ENCODE peak calls at places on chromosomes 2 and 18, in five cellular contexts. One of them, this sample, is unnamed.

GRCh38 chr2:242035858-242036652 is 166.5 kb downstream of the RTP5 start:
- DNase-seq in CD8-positive, alpha-beta T cell: no peak
- DNase-seq in colonic mucosa: no peak
- DNase-seq in MM.1S: no peak
- DNase-seq in endodermal cell: peak; percentile 41
- DNase-seq in this sample: no peak

GRCh38 chr2:147910990-147911473 is 66.2 kb downstream of the ACVR2A start:
- DNase-seq in CD8-positive, alpha-beta T cell: no peak
- DNase-seq in endodermal cell: peak; percentile 37
- DNase-seq in colonic mucosa: peak; percentile 26
- DNase-seq in MM.1S: peak; percentile 62
- DNase-seq in this sample: peak; percentile 8

GRCh38 chr2:73827018-73827417 is 1.7 kb upstream of the STAMBP start:
- DNase-seq in CD8-positive, alpha-beta T cell: no peak
- DNase-seq in colonic mucosa: no peak
- DNase-seq in endodermal cell: no peak
- DNase-seq in MM.1S: peak; percentile 44
- DNase-seq in this sample: no peak

GRCh38 chr2:197777823-197778407 is 7.2 kb downstream of the BOLL start:
- DNase-seq in MM.1S: peak; percentile 34
- DNase-seq in CD8-positive, alpha-beta T cell: no peak
- DNase-seq in colonic mucosa: no peak
- DNase-seq in endodermal cell: peak; percentile 46
- DNase-seq in this sample: peak; percentile 18

GRCh38 chr2:175147196-175147595 is 20.8 kb downstream of the ATF2 start:
- DNase-seq in MM.1S: no peak
- DNase-seq in colonic mucosa: no peak
- DNase-seq in CD8-positive, alpha-beta T cell: no peak
- DNase-seq in endodermal cell: no peak
- DNase-seq in this sample: no peak

GRCh38 chr2:240427729-240428128 is 7.7 kb upstream of the GPC1 start:
- DNase-seq in MM.1S: peak; percentile 61
- DNase-seq in colonic mucosa: no peak
- DNase-seq in CD8-positive, alpha-beta T cell: no peak
- DNase-seq in endodermal cell: no peak
- DNase-seq in this sample: no peak

GRCh38 chr2:147760984-147761383 is 83.8 kb upstream of the ACVR2A start:
- DNase-seq in CD8-positive, alpha-beta T cell: no peak
- DNase-seq in MM.1S: no peak
- DNase-seq in endodermal cell: no peak
- DNase-seq in colonic mucosa: no peak
- DNase-seq in this sample: no peak

GRCh38 chr18:66757946-66758345 is 154.1 kb upstream of the CDH19 start:
- DNase-seq in CD8-positive, alpha-beta T cell: no peak
- DNase-seq in colonic mucosa: no peak
- DNase-seq in endodermal cell: no peak
- DNase-seq in MM.1S: no peak
- DNase-seq in this sample: no peak

GRCh38 chr2:189601043-189601442 is 20.5 kb upstream of the SLC40A1 start:
- DNase-seq in CD8-positive, alpha-beta T cell: no peak
- DNase-seq in endodermal cell: no peak
- DNase-seq in MM.1S: no peak
- DNase-seq in colonic mucosa: no peak
- DNase-seq in this sample: no peak

GRCh38 chr2:149122521-149122920 is 84.0 kb downstream of the LYPD6B start:
- DNase-seq in CD8-positive, alpha-beta T cell: no peak
- DNase-seq in colonic mucosa: no peak
- DNase-seq in endodermal cell: no peak
- DNase-seq in MM.1S: no peak
- DNase-seq in this sample: no peak
- H3K27me3 ChIP-seq in CD8-positive, alpha-beta T cell: no peaks in the 10 kb centered on the region
- H3K27me3 ChIP-seq in colonic mucosa: no peaks in the 10 kb centered on the region
- H3K27me3 ChIP-seq in endodermal cell: peaks cover 86% of the 10 kb centered on the region
- H3K27me3 ChIP-seq in MM.1S: no peaks in the 10 kb centered on the region
- H3K27me3 ChIP-seq in this sample: no peaks in the 10 kb centered on the region

GRCh38 chr2:17876590-17876989 is 1.9 kb upstream of the KCNS3 start:
- DNase-seq in endodermal cell: no peak
- DNase-seq in colonic mucosa: no peak
- DNase-seq in CD8-positive, alpha-beta T cell: no peak
- DNase-seq in MM.1S: no peak
- DNase-seq in this sample: no peak
- H3K27me3 ChIP-seq in endodermal cell: peaks cover 72% of the 10 kb centered on the region
- H3K27me3 ChIP-seq in colonic mucosa: peaks cover 11% of the 10 kb centered on the region
- H3K27me3 ChIP-seq in CD8-positive, alpha-beta T cell: peaks cover 10% of the 10 kb centered on the region
- H3K27me3 ChIP-seq in MM.1S: peaks cover 12% of the 10 kb centered on the region
- H3K27me3 ChIP-seq in this sample: peaks cover 2% of the 10 kb centered on the region

GRCh38 chr18:79788096-79789085 is 9.3 kb upstream of the KCNG2 start:
- DNase-seq in endodermal cell: peak; percentile 81
- DNase-seq in CD8-positive, alpha-beta T cell: no peak
- DNase-seq in colonic mucosa: no peak
- DNase-seq in MM.1S: no peak
- DNase-seq in this sample: no peak

GRCh38 chr18:79789091-79789891 is 8.4 kb upstream of the KCNG2 start:
- DNase-seq in colonic mucosa: no peak
- DNase-seq in CD8-positive, alpha-beta T cell: no peak
- DNase-seq in MM.1S: no peak
- DNase-seq in endodermal cell: no peak
- DNase-seq in this sample: no peak

GRCh38 chr18:79786781-79787526 is 10.8 kb upstream of the KCNG2 start:
- DNase-seq in colonic mucosa: no peak
- DNase-seq in CD8-positive, alpha-beta T cell: no peak
- DNase-seq in endodermal cell: no peak
- DNase-seq in MM.1S: no peak
- DNase-seq in this sample: no peak

GRCh38 chr18:79786304-79786703 is 11.4 kb upstream of the KCNG2 start:
- DNase-seq in MM.1S: no peak
- DNase-seq in endodermal cell: no peak
- DNase-seq in colonic mucosa: no peak
- DNase-seq in CD8-positive, alpha-beta T cell: no peak
- DNase-seq in this sample: no peak

DNA sequence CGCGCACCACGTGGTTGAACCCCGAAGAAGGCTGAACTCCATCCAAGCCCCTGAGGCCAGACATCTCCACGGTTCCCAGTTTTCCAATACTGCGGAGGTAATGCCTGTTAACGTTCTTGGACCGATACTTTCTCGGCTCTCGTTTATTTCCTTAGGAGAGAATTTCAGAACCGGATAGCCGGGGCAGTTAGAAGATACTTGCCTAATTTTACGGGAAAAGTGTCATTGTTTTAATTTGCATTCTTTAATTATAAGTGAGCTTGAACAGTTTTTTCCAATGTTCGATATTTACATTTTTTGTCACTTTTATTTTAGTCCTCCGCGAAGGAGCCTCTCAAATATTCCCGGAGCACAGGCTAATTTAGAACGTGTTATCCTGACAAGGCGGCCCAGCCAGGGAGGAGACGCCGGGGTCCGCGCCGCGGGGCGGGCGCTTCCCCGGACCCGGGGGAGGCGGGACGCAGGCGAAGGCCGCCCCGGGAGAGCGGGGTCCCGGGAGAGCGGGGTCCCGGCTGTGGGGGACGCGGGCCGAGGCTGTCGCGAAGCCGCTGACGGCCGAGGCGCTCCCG is 10.1 kb upstream of the KCNG2 start:
- DNase-seq in CD8-positive, alpha-beta T cell: no peak
- DNase-seq in colonic mucosa: no peak
- DNase-seq in endodermal cell: no peak
- DNase-seq in MM.1S: no peak
- DNase-seq in this sample: no peak
- H3K27me3 ChIP-seq in CD8-positive, alpha-beta T cell: peaks cover 12% of the 10 kb centered on the region
- H3K27me3 ChIP-seq in colonic mucosa: peaks cover 12% of the 10 kb centered on the region
- H3K27me3 ChIP-seq in endodermal cell: peaks cover 65% of the 10 kb centered on the region
- H3K27me3 ChIP-seq in MM.1S: no peaks in the 10 kb centered on the region
- H3K27me3 ChIP-seq in this sample: no peaks in the 10 kb centered on the region

GRCh38 chr2:236180501-236180816 is 12.3 kb upstream of the GBX2 start:
- DNase-seq in endodermal cell: no peak
- DNase-seq in MM.1S: no peak
- DNase-seq in colonic mucosa: no peak
- DNase-seq in CD8-positive, alpha-beta T cell: no peak
- DNase-seq in this sample: no peak
- H3K27me3 ChIP-seq in endodermal cell: peaks cover 59% of the 10 kb centered on the region
- H3K27me3 ChIP-seq in MM.1S: peaks cover 6% of the 10 kb centered on the region
- H3K27me3 ChIP-seq in colonic mucosa: peaks cover 48% of the 10 kb centered on the region
- H3K27me3 ChIP-seq in CD8-positive, alpha-beta T cell: peaks cover 18% of the 10 kb centered on the region
- H3K27me3 ChIP-seq in this sample: no peaks in the 10 kb centered on the region

This sample was measured in GM06990.